ENCODE peak calls at places on chromosomes 7 and 10, in five cellular contexts. Q is NCI-H82, F is neural progenitor cell, N is NCI-H2029 treated with DMSO at 0.1 percent for 48 hours, K is hypothalamus. J is an unnamed sample.

GRCh38 chr7:104098890-104099289 is 108.9 kb downstream of the ORC5 start:
- DNase-seq in F (no peak), K (no peak), Q (no peak), N (no peak), J (no peak)

GRCh38 chr7:27181795-27182275 is 3.2 kb downstream of the HOXA11 start:
- DNase-seq in K (no peak), N (no peak), F (no peak), Q (no peak), J (no peak)

GRCh38 chr10:55627526-55628170 is 733.4 kb downstream of the ZWINT start:
- DNase-seq in F (peak), K (peak), Q (peak), N (no peak), J (peak)

GRCh38 chr10:72061491-72061890 is 26.9 kb downstream of the SPOCK2 start:
- DNase-seq in K (no peak), N (no peak), Q (peak), F (peak), J (no peak)

GRCh38 chr7:18402488-18403183 is 92.9 kb upstream of the HDAC9 start:
- DNase-seq in Q (no peak), K (no peak), F (no peak), N (no peak), J (no peak)

GRCh38 chr7:114088541-114088940 is 169.7 kb upstream of the PPP1R3A start:
- DNase-seq in K (no peak), Q (no peak), N (no peak), F (no peak), J (no peak)

GRCh38 chr7:117772416-117772815 is 100.8 kb downstream of the CTTNBP2 start:
- DNase-seq in F (no peak), N (no peak), Q (no peak), K (no peak), J (no peak)

GRCh38 chr10:30062582-30062981 is 3.2 kb upstream of the JCAD start:
- DNase-seq in N (no peak), Q (no peak), F (no peak), K (no peak), J (no peak)

GRCh38 chr10:125265579-125265955 is 105.2 kb upstream of the CTBP2 start:
- DNase-seq in K (no peak), F (no peak), N (no peak), Q (no peak), J (no peak)

GRCh38 chr7:84232653-84233052 is 38.1 kb upstream of the SEMA3A start:
- DNase-seq in Q (peak), F (peak), N (no peak), K (no peak), J (no peak)

J was measured in D341Med.